ENCODE peak calls at places on chromosomes 6 and 20, in eight cellular contexts. One of them, this sample, is unnamed.

GRCh38 chr20:41734506-41734945 is 116.3 kb upstream of the CHD6 start:
- DNase-seq in right lobe of liver: peak; percentile 39
- DNase-seq in adrenal gland: peak; percentile 69
- DNase-seq in H1: peak; percentile 74
- DNase-seq in ovary: no peak
- DNase-seq in A673: peak; percentile 67
- DNase-seq in left lung: no peak
- DNase-seq in GM12878: no peak
- DNase-seq in this sample: peak; percentile 87

GRCh38 chr6:139373928-139374356 is 506 bp downstream of the CITED2 start:
- DNase-seq in H1: no peak
- DNase-seq in adrenal gland: no peak
- DNase-seq in right lobe of liver: peak; percentile 55
- DNase-seq in GM12878: no peak
- DNase-seq in A673: no peak
- DNase-seq in left lung: no peak
- DNase-seq in ovary: no peak
- DNase-seq in this sample: no peak

GRCh38 chr20:528923-529594 is 14.5 kb downstream of the CSNK2A1 start:
- DNase-seq in right lobe of liver: no peak
- DNase-seq in H1: no peak
- DNase-seq in ovary: no peak
- DNase-seq in left lung: no peak
- DNase-seq in GM12878: no peak
- DNase-seq in adrenal gland: no peak
- DNase-seq in A673: no peak
- DNase-seq in this sample: no peak

GRCh38 chr6:82298012-82298411 is 50.5 kb upstream of the IBTK start:
- DNase-seq in left lung: no peak
- DNase-seq in GM12878: no peak
- DNase-seq in right lobe of liver: no peak
- DNase-seq in A673: no peak
- DNase-seq in H1: no peak
- DNase-seq in ovary: no peak
- DNase-seq in adrenal gland: no peak
- DNase-seq in this sample: peak; percentile 55

GRCh38 chr6:26470643-26471042 is 12.9 kb downstream of the BTN2A1 start:
- DNase-seq in GM12878: no peak
- DNase-seq in adrenal gland: peak; percentile 65
- DNase-seq in A673: no peak
- DNase-seq in left lung: no peak
- DNase-seq in H1: no peak
- DNase-seq in right lobe of liver: no peak
- DNase-seq in ovary: no peak
- DNase-seq in this sample: no peak

GRCh38 chr20:24502661-24503060 is 33.2 kb downstream of the SYNDIG1 start:
- DNase-seq in ovary: no peak
- DNase-seq in right lobe of liver: no peak
- DNase-seq in left lung: no peak
- DNase-seq in H1: no peak
- DNase-seq in adrenal gland: no peak
- DNase-seq in A673: no peak
- DNase-seq in GM12878: no peak
- DNase-seq in this sample: no peak

GRCh38 chr6:119170427-119171407 is 92.3 kb upstream of the FAM184A start:
- DNase-seq in A673: no peak
- DNase-seq in ovary: no peak
- DNase-seq in left lung: no peak
- DNase-seq in right lobe of liver: no peak
- DNase-seq in adrenal gland: no peak
- DNase-seq in H1: no peak
- DNase-seq in GM12878: no peak
- DNase-seq in this sample: no peak

GRCh38 chr6:40444811-40445210 is 142.4 kb downstream of the LRFN2 start:
- DNase-seq in ovary: no peak
- DNase-seq in A673: peak; percentile 75
- DNase-seq in right lobe of liver: no peak
- DNase-seq in H1: no peak
- DNase-seq in GM12878: no peak
- DNase-seq in left lung: no peak
- DNase-seq in adrenal gland: no peak
- DNase-seq in this sample: no peak

GRCh38 chr6:149964243-149965190 is 774 bp downstream of the ULBP1 start:
- DNase-seq in A673: peak; percentile 14
- DNase-seq in H1: peak; percentile 76
- DNase-seq in ovary: no peak
- DNase-seq in left lung: no peak
- DNase-seq in right lobe of liver: no peak
- DNase-seq in adrenal gland: peak; percentile 49
- DNase-seq in GM12878: no peak
- DNase-seq in this sample: no peak

GRCh38 chr6:39420300-39421265 is 98.1 kb upstream of the KCNK16 start:
- DNase-seq in left lung: no peak
- DNase-seq in adrenal gland: no peak
- DNase-seq in H1: no peak
- DNase-seq in ovary: no peak
- DNase-seq in right lobe of liver: no peak
- DNase-seq in GM12878: no peak
- DNase-seq in A673: no peak
- DNase-seq in this sample: no peak

GRCh38 chr6:29797120-29797519 is 30.5 kb upstream of the HLA-G start:
- DNase-seq in left lung: no peak
- DNase-seq in ovary: no peak
- DNase-seq in right lobe of liver: no peak
- DNase-seq in adrenal gland: no peak
- DNase-seq in A673: no peak
- DNase-seq in H1: no peak
- DNase-seq in GM12878: no peak
- DNase-seq in this sample: no peak

GRCh38 chr6:90294989-90295853 is 1.4 kb downstream of the BACH2 start:
- DNase-seq in GM12878: no peak
- DNase-seq in A673: peak; percentile 20
- DNase-seq in H1: no peak
- DNase-seq in right lobe of liver: peak; percentile 58
- DNase-seq in adrenal gland: no peak
- DNase-seq in ovary: peak; percentile 67
- DNase-seq in left lung: peak; percentile 46
- DNase-seq in this sample: peak; percentile 8

GRCh38 chr20:63103402-63104311 is 96.9 kb upstream of the BHLHE23 start:
- DNase-seq in A673: peak; percentile 37
- DNase-seq in right lobe of liver: no peak
- DNase-seq in GM12878: no peak
- DNase-seq in left lung: no peak
- DNase-seq in adrenal gland: no peak
- DNase-seq in H1: no peak
- DNase-seq in ovary: no peak
- DNase-seq in this sample: peak; percentile 76

GRCh38 chr6:36402481-36402880 is 15.0 kb upstream of the ETV7 start:
- DNase-seq in ovary: no peak
- DNase-seq in H1: no peak
- DNase-seq in adrenal gland: no peak
- DNase-seq in left lung: no peak
- DNase-seq in A673: no peak
- DNase-seq in GM12878: no peak
- DNase-seq in right lobe of liver: no peak
- DNase-seq in this sample: no peak

GRCh38 chr6:170211404-170212025 is 79.4 kb downstream of the DLL1 start:
- DNase-seq in H1: no peak
- DNase-seq in right lobe of liver: no peak
- DNase-seq in adrenal gland: peak; percentile 35
- DNase-seq in ovary: peak; percentile 8
- DNase-seq in left lung: peak; percentile 29
- DNase-seq in A673: no peak
- DNase-seq in GM12878: no peak
- DNase-seq in this sample: peak; percentile 22

GRCh38 chr6:15285682-15286294 is 39.9 kb downstream of the JARID2 start:
- DNase-seq in ovary: no peak
- DNase-seq in GM12878: no peak
- DNase-seq in adrenal gland: peak; percentile 38
- DNase-seq in A673: no peak
- DNase-seq in left lung: no peak
- DNase-seq in right lobe of liver: no peak
- DNase-seq in H1: no peak
- DNase-seq in this sample: no peak

GRCh38 chr20:8152183-8152582 is 20.1 kb downstream of the PLCB1 start:
- DNase-seq in left lung: no peak
- DNase-seq in GM12878: no peak
- DNase-seq in A673: peak; percentile 72
- DNase-seq in H1: no peak
- DNase-seq in right lobe of liver: no peak
- DNase-seq in ovary: no peak
- DNase-seq in adrenal gland: no peak
- DNase-seq in this sample: no peak

GRCh38 chr6:84448331-84448730 is 220.9 kb upstream of the CEP162 start:
- DNase-seq in H1: no peak
- DNase-seq in ovary: no peak
- DNase-seq in A673: no peak
- DNase-seq in left lung: no peak
- DNase-seq in right lobe of liver: no peak
- DNase-seq in adrenal gland: no peak
- DNase-seq in GM12878: no peak
- DNase-seq in this sample: no peak

GRCh38 chr20:21554985-21555384 is 41.1 kb upstream of the NKX2-2 start:
- DNase-seq in adrenal gland: no peak
- DNase-seq in left lung: no peak
- DNase-seq in right lobe of liver: no peak
- DNase-seq in H1: no peak
- DNase-seq in A673: peak; percentile 50
- DNase-seq in GM12878: no peak
- DNase-seq in ovary: no peak
- DNase-seq in this sample: no peak

GRCh38 chr6:155050311-155050710 is 55.2 kb downstream of the TIAM2 start:
- DNase-seq in adrenal gland: no peak
- DNase-seq in GM12878: peak; percentile 27
- DNase-seq in A673: no peak
- DNase-seq in right lobe of liver: no peak
- DNase-seq in ovary: no peak
- DNase-seq in left lung: no peak
- DNase-seq in H1: peak; percentile 4
- DNase-seq in this sample: no peak

GRCh38 chr20:1388706-1389483 is 4.0 kb downstream of the FKBP1A start:
- DNase-seq in right lobe of liver: no peak
- DNase-seq in A673: no peak
- DNase-seq in left lung: no peak
- DNase-seq in GM12878: no peak
- DNase-seq in adrenal gland: no peak
- DNase-seq in ovary: no peak
- DNase-seq in H1: no peak
- DNase-seq in this sample: no peak

GRCh38 chr20:36663026-36663425 is 17.0 kb upstream of the SLA2 start:
- DNase-seq in GM12878: no peak
- DNase-seq in ovary: no peak
- DNase-seq in right lobe of liver: no peak
- DNase-seq in adrenal gland: no peak
- DNase-seq in A673: no peak
- DNase-seq in left lung: no peak
- DNase-seq in H1: no peak
- DNase-seq in this sample: no peak

GRCh38 chr20:36670665-36671357 is 24.8 kb upstream of the SLA2 start:
- DNase-seq in right lobe of liver: no peak
- DNase-seq in A673: no peak
- DNase-seq in H1: no peak
- DNase-seq in ovary: no peak
- DNase-seq in GM12878: no peak
- DNase-seq in left lung: no peak
- DNase-seq in adrenal gland: no peak
- DNase-seq in this sample: peak; percentile 47

GRCh38 chr20:36666181-36666740 is 20.3 kb upstream of the SLA2 start:
- DNase-seq in ovary: no peak
- DNase-seq in A673: peak; percentile 24
- DNase-seq in adrenal gland: no peak
- DNase-seq in GM12878: no peak
- DNase-seq in right lobe of liver: no peak
- DNase-seq in H1: no peak
- DNase-seq in left lung: no peak
- DNase-seq in this sample: no peak
- TF ChIP-seq CTCF in ovary: no peak
- TF ChIP-seq CTCF in A673: peak; percentile 27
- TF ChIP-seq CTCF in adrenal gland: no peak
- TF ChIP-seq CTCF in GM12878: peak; percentile 14
- TF ChIP-seq CTCF in right lobe of liver: no peak
- TF ChIP-seq CTCF in H1: no peak
- TF ChIP-seq CTCF in left lung: no peak
- TF ChIP-seq CTCF in this sample: peak; percentile 24

GRCh38 chr6:33685411-33686224 is 25.9 kb downstream of the UQCC2 start:
- DNase-seq in ovary: no peak
- DNase-seq in GM12878: no peak
- DNase-seq in adrenal gland: no peak
- DNase-seq in A673: no peak
- DNase-seq in H1: no peak
- DNase-seq in left lung: no peak
- DNase-seq in right lobe of liver: no peak
- DNase-seq in this sample: no peak
- H3K36me3 ChIP-seq in ovary: no peaks in the 10 kb centered on the region
- H3K36me3 ChIP-seq in GM12878: peaks cover 49% of the 10 kb centered on the region
- H3K36me3 ChIP-seq in adrenal gland: peaks cover 48% of the 10 kb centered on the region
- H3K36me3 ChIP-seq in A673: peaks cover 21% of the 10 kb centered on the region
- H3K36me3 ChIP-seq in H1: peaks cover 12% of the 10 kb centered on the region
- H3K36me3 ChIP-seq in left lung: no peaks in the 10 kb centered on the region
- H3K36me3 ChIP-seq in right lobe of liver: no peaks in the 10 kb centered on the region
- H3K36me3 ChIP-seq in this sample: peaks cover 2% of the 10 kb centered on the region

DNA sequence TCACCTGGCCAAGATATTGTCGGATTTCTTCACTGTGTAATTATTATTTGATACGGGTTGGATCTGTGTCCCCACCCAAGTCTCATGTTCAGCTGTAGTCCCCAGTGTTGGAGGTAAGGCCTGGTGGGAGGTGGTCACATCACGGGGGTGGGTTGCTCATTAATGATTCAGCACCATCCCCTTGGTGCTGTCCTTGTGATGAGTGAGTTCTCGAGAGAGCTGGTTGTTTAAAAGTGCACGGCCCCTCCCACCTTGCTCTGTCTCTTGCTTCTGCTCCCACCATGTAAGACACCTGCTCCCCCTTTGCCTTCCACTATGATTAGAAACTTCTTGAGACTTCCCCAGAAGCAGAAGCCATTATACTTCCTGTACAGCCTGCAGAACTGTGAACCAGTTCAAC is 173.9 kb upstream of the PMEPA1 start:
- DNase-seq in A673: no peak
- DNase-seq in adrenal gland: peak; percentile 15
- DNase-seq in ovary: no peak
- DNase-seq in H1: no peak
- DNase-seq in right lobe of liver: no peak
- DNase-seq in GM12878: no peak
- DNase-seq in left lung: no peak
- DNase-seq in this sample: peak; percentile 35
- H3K27me3 ChIP-seq in A673: peaks cover 18% of the 10 kb centered on the region
- H3K27me3 ChIP-seq in adrenal gland: no peaks in the 10 kb centered on the region
- H3K27me3 ChIP-seq in ovary: no peaks in the 10 kb centered on the region
- H3K27me3 ChIP-seq in H1: no peaks in the 10 kb centered on the region
- H3K27me3 ChIP-seq in right lobe of liver: no peaks in the 10 kb centered on the region
- H3K27me3 ChIP-seq in GM12878: peaks cover 3% of the 10 kb centered on the region
- H3K27me3 ChIP-seq in left lung: no peaks in the 10 kb centered on the region
- H3K27me3 ChIP-seq in this sample: peaks cover 3% of the 10 kb centered on the region

DNA sequence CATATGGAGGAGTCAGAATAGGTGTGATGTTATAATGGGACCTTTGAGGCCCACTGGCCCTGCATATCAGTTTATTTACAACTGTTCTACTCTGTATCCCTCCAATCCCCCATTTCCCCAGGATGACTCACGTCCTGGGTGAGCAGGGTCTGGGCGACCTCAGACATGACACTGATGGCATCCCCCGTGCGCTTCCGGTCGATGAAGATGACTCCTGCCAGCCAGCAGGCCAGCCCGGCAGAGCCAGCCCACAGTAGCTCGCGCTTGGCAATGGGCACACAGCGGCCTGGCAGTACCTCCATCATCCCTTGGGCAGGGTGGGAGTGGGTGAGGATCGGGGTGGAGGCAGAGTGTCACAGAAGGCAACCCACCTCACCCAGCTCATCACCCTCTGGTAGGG is 5.6 kb downstream of the AGPAT1 start:
- DNase-seq in left lung: no peak
- DNase-seq in ovary: no peak
- DNase-seq in adrenal gland: no peak
- DNase-seq in H1: no peak
- DNase-seq in GM12878: no peak
- DNase-seq in right lobe of liver: no peak
- DNase-seq in A673: no peak
- DNase-seq in this sample: no peak
- TF ChIP-seq CTCF in left lung: no peak
- TF ChIP-seq CTCF in ovary: no peak
- TF ChIP-seq CTCF in adrenal gland: no peak
- TF ChIP-seq CTCF in H1: no peak
- TF ChIP-seq CTCF in GM12878: no peak
- TF ChIP-seq CTCF in right lobe of liver: no peak
- TF ChIP-seq CTCF in A673: no peak
- TF ChIP-seq CTCF in this sample: no peak